ENCODE peak calls at places on chromosomes 6 and 20, in five cellular contexts. J is fibroblast of villous mesenchyme, P is AG04449, I is neural progenitor cell, Q is astrocyte of the spinal cord. K is an unnamed sample.

GRCh38 chr20:721876-722275 is 46.3 kb upstream of the SCRT2 start:
- DNase-seq in J (no peak), P (no peak), I (no peak), Q (no peak), K (no peak)

GRCh38 chr20:44392776-44393607 is 37.5 kb downstream of the HNF4A start:
- DNase-seq in J (no peak), P (no peak), I (no peak), Q (no peak), K (no peak)

GRCh38 chr6:24925661-24926060 is 10.1 kb downstream of the RIPOR2 start:
- DNase-seq in J (no peak), P (no peak), I (no peak), Q (no peak), K (no peak)

GRCh38 chr6:134422426-134423231 is 104.7 kb upstream of the SGK1 start:
- DNase-seq in J (peak; percentile 99), P (peak; percentile 99), I (no peak), Q (peak; percentile 99), K (peak; percentile 88)

GRCh38 chr6:34092631-34093030 is 53.3 kb downstream of the GRM4 start:
- DNase-seq in J (no peak), P (no peak), I (no peak), Q (no peak), K (no peak)

GRCh38 chr6:73867411-73867810 is 171.4 kb downstream of the CD109 start:
- DNase-seq in J (peak; percentile 83), P (no peak), I (no peak), Q (no peak), K (no peak)

GRCh38 chr6:34110610-34111009 is 35.3 kb downstream of the GRM4 start:
- DNase-seq in J (no peak), P (no peak), I (no peak), Q (no peak), K (no peak)

GRCh38 chr20:35306931-35307517 is 14.8 kb upstream of the FAM83C start:
- DNase-seq in J (peak; percentile 75), P (no peak), I (peak; percentile 83), Q (peak; percentile 76), K (no peak)

GRCh38 chr20:38208523-38208922 is 43.5 kb upstream of the TGM2 start:
- DNase-seq in J (no peak), P (no peak), I (no peak), Q (no peak), K (no peak)

GRCh38 chr6:161161889-161162624 is 111.8 kb downstream of the AGPAT4 start:
- DNase-seq in J (peak; percentile 54), P (peak; percentile 52), I (no peak), Q (peak; percentile 44), K (no peak)

GRCh38 chr6:161162722-161163121 is 111.1 kb downstream of the AGPAT4 start:
- DNase-seq in J (no peak), P (no peak), I (no peak), Q (no peak), K (no peak)

GRCh38 chr6:161164182-161164625 is 109.7 kb downstream of the AGPAT4 start:
- DNase-seq in J (no peak), P (no peak), I (no peak), Q (no peak), K (no peak)

GRCh38 chr6:161163466-161164181 is 110.2 kb downstream of the AGPAT4 start:
- DNase-seq in J (no peak), P (no peak), I (no peak), Q (no peak), K (no peak)

GRCh38 chr6:161161121-161161520 is 112.7 kb downstream of the AGPAT4 start:
- DNase-seq in J (no peak), P (no peak), I (no peak), Q (no peak), K (no peak)
- H3K4me3 ChIP-seq in J (no peak overlapping the region), P (no peak overlapping the region), I (no peak overlapping the region), Q (no peak overlapping the region), K (no peak overlapping the region)

DNA sequence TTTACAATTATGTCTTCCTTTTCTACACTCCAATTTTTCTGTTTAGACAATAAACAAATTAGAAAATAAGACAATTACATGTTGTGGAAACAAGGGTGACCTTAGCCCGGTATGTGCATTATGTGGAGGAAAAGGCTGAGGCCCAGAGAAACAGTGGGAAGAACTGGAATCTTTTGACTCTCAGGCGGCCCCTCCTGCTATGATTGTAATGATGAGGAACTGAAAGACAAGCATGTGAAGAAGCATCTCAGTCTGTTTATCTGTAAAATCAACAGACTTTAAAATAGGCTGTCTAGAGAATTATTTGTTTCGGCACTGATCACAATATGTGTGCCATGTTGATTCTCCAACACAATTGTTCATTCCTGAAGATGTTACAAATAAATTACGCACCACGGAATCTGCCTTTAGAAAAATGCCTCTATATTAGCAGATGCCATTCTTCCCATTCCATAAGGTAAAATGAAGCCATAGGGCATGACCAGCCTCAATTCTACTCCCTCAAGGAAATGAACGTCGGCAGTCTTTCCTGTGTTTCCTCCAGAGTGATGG is 1201.6 kb upstream of the CITED2 start:
- DNase-seq in J (no peak), P (no peak), I (no peak), Q (no peak), K (no peak)
- TF ChIP-seq CTCF in J (no peak), P (no peak), I (no peak), Q (no peak), K (no peak)

DNA sequence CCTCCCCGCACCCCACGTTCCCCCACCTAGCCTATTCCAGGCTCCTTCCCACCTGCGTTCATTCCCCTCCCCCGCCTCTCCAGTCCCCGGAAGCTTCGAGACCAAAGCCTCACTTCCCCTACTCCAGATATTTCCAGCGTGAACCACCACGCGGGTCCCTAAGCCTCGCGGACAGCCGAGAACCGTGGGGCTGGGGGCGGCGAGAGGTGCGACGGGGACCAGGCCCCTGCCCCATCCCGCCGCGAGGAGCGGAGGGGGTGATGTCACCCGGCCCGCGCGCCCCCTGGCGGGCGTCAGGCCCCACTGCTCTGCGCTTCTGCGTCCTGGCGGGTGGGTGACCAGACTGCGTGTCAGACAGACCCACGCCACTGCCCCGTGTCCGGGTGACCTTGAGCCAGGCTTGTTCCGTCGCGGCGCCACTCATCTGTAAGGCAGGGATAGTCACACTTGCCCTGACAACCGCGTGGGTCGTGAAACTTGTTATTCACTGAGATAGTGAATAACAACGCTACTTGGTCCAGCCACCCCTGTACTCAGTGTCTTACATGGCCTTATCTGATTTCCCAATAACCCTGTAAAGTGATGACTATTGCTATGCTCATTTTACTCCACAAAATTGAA is 9.0 kb upstream of the HSP90AB1 start:
- DNase-seq in J (peak; percentile 59), P (no peak), I (peak; percentile 87), Q (peak; percentile 65), K (no peak)
- H3K4me3 ChIP-seq in J (peak overlapping the region; percentile 73), P (peak overlapping the region; percentile 67), I (peak overlapping the region; percentile 54), Q (peak overlapping the region; percentile 58), K (peak overlapping the region; percentile 45)

DNA sequence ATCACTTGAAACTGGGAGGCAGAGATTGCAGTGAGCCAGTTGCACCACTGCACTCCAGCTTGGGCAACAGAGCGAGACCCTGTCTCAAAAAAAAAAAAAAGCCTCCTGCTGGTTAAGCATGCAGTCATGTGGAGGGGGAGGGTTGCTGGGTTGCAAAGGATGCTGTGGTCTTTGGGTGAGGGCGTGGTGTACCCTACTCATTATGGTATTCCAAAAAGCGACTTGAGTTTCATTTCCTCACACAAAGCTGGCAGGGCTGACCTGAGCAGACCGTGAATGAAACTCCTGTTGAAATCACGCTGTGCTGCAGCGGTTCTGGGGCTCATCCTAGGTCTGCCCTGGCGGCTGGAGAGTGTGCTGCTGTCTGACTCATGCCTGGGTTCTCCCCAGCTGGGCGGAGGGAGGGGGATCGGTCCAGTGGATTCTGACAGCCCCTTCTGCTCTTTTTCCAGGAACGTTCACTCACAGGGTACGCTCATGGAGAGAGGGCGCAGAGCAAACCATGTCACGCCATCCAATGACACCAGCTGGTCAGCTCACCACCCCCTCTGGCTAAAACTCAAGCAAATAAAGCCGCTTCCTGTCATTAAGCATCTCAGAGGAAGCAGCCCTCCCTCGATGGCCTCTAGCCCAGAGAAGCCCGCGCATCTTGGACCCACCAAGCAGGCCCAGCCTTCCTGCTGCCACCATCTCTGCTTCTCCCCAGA is 166.2 kb downstream of the SCML4 start:
- DNase-seq in J (peak; percentile 53), P (no peak), I (no peak), Q (peak; percentile 85), K (no peak)
- TF ChIP-seq CTCF in J (peak; percentile 29), P (no peak), I (no peak), Q (peak; percentile 41), K (no peak)

GRCh38 chr20:19973920-19974620 is 43.1 kb upstream of the NAA20 start:
- DNase-seq in J (peak; percentile 97), P (no peak), I (no peak), Q (peak; percentile 83), K (no peak)
- H3K4me3 ChIP-seq in J (peak overlapping the region; percentile 96), P (peak overlapping the region; percentile 31), I (no peak overlapping the region), Q (peak overlapping the region; percentile 86), K (peak overlapping the region; percentile 67)

DNA sequence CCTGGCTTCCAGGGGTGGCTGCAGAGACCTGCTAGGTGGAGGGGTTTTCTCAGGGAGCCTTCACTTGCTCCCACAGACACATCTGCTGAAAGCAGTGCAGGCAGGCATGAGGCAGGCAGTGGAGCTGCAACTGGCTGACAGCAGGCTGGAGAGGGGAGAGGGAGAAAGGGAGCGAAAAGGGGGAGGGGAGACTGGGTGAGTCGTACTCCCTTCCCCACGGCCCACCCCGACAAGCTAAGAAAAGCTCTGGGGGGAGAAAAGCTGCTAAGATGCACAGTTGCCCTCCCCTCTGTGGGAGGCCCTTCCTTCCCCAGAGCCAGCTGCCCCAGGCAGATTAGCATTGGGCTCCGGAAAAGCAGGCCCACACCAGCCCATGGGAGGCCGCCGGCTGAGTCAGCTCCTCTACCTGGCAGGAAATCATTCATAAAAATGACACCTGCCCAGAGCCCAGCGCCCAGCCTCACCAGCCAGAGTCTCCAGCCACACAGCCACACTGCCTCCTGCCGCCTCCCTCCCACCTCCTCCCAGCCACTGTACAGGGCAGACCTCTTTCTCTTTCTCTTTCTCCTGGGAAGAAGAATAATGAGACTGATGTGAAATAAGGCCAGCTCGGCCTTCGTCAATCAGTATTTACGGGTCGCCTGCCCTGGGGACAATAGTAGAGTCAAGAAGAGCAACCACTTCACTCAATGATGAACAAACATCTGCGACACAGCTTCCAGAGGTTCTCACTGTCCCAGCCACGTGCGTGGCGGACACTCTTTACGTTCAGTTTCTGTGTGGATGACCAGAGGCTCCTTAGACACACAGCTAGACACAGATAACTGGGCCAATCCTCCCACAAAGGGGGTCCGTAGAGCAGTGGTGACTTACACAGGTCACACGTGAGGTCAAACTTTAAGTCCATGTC is 7.7 kb upstream of the C20orf203 start:
- DNase-seq in J (peak; percentile 21), P (no peak), I (peak; percentile 78), Q (peak; percentile 26), K (no peak)
- TF ChIP-seq CTCF in J (no peak), P (no peak), I (no peak), Q (no peak), K (no peak)

GRCh38 chr6:79797912-79798311 is 149.4 kb downstream of the ELOVL4 start:
- DNase-seq in J (no peak), P (no peak), I (no peak), Q (no peak), K (no peak)
- H3K4me3 ChIP-seq in J (no peak overlapping the region), P (no peak overlapping the region), I (no peak overlapping the region), Q (no peak overlapping the region), K (no peak overlapping the region)

DNA sequence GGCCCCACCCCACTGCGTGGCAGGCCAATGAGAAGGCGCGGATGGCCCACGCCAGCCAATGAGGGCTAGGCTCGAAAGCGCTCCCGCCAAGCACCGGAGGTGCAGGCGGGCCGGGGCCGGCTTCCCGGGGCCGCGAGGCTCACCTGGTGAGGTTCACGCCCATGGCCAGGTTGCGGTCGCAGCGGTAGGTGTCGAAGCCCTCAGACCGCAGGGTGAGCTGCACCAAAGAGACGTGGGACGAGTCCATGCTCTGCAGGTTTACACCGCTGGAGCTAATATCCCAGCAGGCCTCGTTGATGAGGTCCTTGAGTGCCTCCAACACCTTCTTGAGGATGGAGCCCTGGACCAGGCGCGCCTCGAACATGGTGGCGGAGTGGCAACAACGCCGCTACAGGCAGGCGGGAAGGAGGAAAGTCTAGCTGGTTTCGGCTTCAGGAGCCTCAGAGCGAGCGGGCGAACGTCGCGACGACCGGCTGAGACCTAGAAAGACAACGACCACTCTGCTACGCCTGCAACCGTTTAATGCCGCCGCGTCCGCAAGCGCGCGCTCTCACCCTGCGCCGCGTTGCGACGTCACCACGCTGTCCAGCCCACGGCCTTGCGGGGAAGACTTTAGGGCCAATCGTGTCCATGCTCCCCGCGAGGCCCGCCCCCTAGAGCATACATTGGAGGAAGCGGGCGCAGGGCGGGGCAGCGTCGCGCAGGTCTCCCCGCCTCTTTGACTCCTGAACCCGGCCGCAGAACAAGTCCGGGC is at the start of gene PCNA:
- DNase-seq in J (peak; percentile 98), P (peak; percentile 71), I (peak; percentile 98), Q (peak; percentile 98), K (peak; percentile 90)
- TF ChIP-seq CTCF in J (no peak), P (no peak), I (no peak), Q (no peak), K (no peak)